ENCODE peak calls at places on chromosomes 3 and 15, in five cellular contexts. One of them, this sample, is unnamed.

GRCh38 chr3:127452321-127452821 is 138.2 kb downstream of the TPRA1 start:
- DNase-seq in SK-N-SH: no peak
- DNase-seq in GM12878: no peak
- DNase-seq in K562: no peak
- DNase-seq in IMR-90: no peak
- DNase-seq in this sample: no peak

GRCh38 chr15:91263632-91264477 is 163.8 kb downstream of the SV2B start:
- DNase-seq in GM12878: no peak
- DNase-seq in K562: no peak
- DNase-seq in SK-N-SH: no peak
- DNase-seq in IMR-90: peak; percentile 17
- DNase-seq in this sample: no peak

GRCh38 chr3:45534580-45535080 is 59.9 kb upstream of the LIMD1 start:
- DNase-seq in SK-N-SH: no peak
- DNase-seq in K562: no peak
- DNase-seq in IMR-90: no peak
- DNase-seq in GM12878: no peak
- DNase-seq in this sample: no peak

GRCh38 chr3:151562901-151563300 is 102.0 kb upstream of the IGSF10 start:
- DNase-seq in SK-N-SH: no peak
- DNase-seq in GM12878: no peak
- DNase-seq in IMR-90: no peak
- DNase-seq in K562: no peak
- DNase-seq in this sample: no peak

GRCh38 chr3:171511450-171511849 is 51.2 kb upstream of the TNIK start:
- DNase-seq in SK-N-SH: no peak
- DNase-seq in GM12878: no peak
- DNase-seq in IMR-90: no peak
- DNase-seq in K562: peak; percentile 59
- DNase-seq in this sample: no peak

GRCh38 chr3:146589899-146590508 is 15.1 kb downstream of the PLSCR5 start:
- DNase-seq in IMR-90: peak; percentile 52
- DNase-seq in SK-N-SH: peak; percentile 12
- DNase-seq in K562: peak; percentile 13
- DNase-seq in GM12878: no peak
- DNase-seq in this sample: peak; percentile 52

GRCh38 chr3:130276203-130276803 is 69.2 kb upstream of the COL6A5 start:
- DNase-seq in SK-N-SH: peak; percentile 65
- DNase-seq in IMR-90: peak; percentile 61
- DNase-seq in GM12878: no peak
- DNase-seq in K562: peak; percentile 56
- DNase-seq in this sample: peak; percentile 24

GRCh38 chr3:138681463-138682215 is 73.1 kb downstream of the FAIM start:
- DNase-seq in SK-N-SH: no peak
- DNase-seq in IMR-90: no peak
- DNase-seq in K562: no peak
- DNase-seq in GM12878: no peak
- DNase-seq in this sample: no peak

GRCh38 chr3:30699927-30700326 is 93.5 kb downstream of the TGFBR2 start:
- DNase-seq in K562: no peak
- DNase-seq in SK-N-SH: no peak
- DNase-seq in IMR-90: no peak
- DNase-seq in GM12878: no peak
- DNase-seq in this sample: no peak

GRCh38 chr3:24498391-24498790 is 3.7 kb upstream of the THRB start:
- DNase-seq in GM12878: no peak
- DNase-seq in K562: no peak
- DNase-seq in SK-N-SH: no peak
- DNase-seq in IMR-90: no peak
- DNase-seq in this sample: no peak

GRCh38 chr3:5133239-5133638 is 11.1 kb downstream of the ARL8B start:
- DNase-seq in IMR-90: no peak
- DNase-seq in K562: no peak
- DNase-seq in GM12878: no peak
- DNase-seq in SK-N-SH: no peak
- DNase-seq in this sample: no peak

GRCh38 chr15:90807074-90807646 is 61.2 kb upstream of the FURIN start:
- DNase-seq in SK-N-SH: no peak
- DNase-seq in GM12878: no peak
- DNase-seq in IMR-90: no peak
- DNase-seq in K562: no peak
- DNase-seq in this sample: no peak

GRCh38 chr3:72380193-72380592 is 468.1 kb downstream of the SHQ1 start:
- DNase-seq in IMR-90: peak; percentile 47
- DNase-seq in K562: no peak
- DNase-seq in SK-N-SH: no peak
- DNase-seq in GM12878: no peak
- DNase-seq in this sample: no peak

GRCh38 chr3:153880493-153880892 is 240.7 kb upstream of the ARHGEF26 start:
- DNase-seq in K562: no peak
- DNase-seq in SK-N-SH: no peak
- DNase-seq in IMR-90: no peak
- DNase-seq in GM12878: no peak
- DNase-seq in this sample: no peak

GRCh38 chr15:92361321-92362090 is 32.2 kb upstream of the ST8SIA2 start:
- DNase-seq in K562: no peak
- DNase-seq in SK-N-SH: peak; percentile 55
- DNase-seq in GM12878: no peak
- DNase-seq in IMR-90: no peak
- DNase-seq in this sample: no peak

DNA sequence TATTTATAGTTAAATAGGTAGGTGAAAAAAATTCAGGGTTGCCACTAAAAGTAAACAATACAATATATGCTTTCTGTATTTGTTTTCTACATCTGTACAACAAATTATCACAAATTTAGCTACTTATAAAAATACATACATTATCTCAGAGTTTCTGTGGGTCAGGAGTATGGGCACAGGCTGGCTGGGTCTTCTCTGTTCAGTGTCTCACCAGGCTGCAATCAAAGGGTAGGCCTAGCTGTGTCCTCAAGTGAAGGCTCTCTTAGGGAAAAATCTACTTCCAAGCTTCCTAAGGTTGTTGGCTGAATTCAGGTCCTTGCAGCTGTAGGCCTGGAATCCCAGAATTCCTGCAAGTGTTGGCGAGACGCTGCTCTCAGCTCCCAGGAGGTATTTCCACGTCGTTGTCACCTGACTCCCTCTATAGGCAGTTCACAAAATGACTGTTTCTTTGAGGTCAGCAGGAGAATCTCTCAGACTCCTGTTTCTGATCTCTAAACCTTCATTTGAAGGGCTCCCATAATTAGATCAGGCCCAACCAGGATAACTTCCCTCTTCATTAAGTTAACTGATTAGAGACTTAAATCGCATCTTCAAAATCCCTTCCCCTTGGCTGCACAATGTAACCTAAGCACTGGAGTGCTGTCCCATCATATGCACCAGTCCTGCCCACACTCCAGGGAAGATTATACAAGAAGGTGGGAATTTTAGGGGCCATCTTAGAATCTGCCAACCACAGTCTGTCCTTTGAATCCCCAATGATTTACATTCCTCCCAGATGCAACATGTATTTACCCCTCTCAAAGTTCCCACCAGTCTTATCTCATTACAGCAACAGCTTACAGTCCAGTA is 296.6 kb downstream of the SUCLG2 start:
- DNase-seq in SK-N-SH: peak; percentile 41
- DNase-seq in IMR-90: peak; percentile 35
- DNase-seq in K562: no peak
- DNase-seq in GM12878: no peak
- DNase-seq in this sample: peak; percentile 68
- TF ChIP-seq MXI1 in SK-N-SH: no peak
- TF ChIP-seq MXI1 in IMR-90: no peak
- TF ChIP-seq MXI1 in K562: no peak
- TF ChIP-seq MXI1 in GM12878: no peak
- TF ChIP-seq MXI1 in this sample: no peak

DNA sequence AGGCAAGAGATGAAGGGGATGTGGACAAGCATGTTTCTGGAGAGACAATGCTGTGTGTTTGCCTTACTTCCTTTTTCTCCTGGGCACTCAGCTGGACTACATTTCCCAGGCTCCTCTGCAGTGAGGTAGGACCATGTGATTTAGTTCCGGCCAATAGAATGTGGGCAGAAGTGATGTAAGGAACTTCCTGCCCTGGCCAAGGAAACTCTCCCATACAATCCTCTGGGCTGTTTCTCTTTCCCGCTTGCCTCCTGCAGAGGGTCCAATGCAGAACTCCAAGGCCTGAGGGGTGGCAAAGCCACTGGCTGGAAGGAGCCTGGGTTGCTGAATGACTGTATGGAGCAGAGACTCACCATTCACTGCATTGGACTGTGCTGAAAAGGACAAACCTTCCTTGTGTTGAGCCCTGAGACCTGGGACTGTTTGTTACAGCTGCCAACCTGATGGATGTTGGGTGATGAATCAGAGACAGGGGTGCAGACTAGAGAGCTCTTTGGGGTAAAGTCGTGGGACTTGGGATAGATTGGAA is 82.7 kb upstream of the SLC6A6 start:
- DNase-seq in IMR-90: peak; percentile 77
- DNase-seq in SK-N-SH: peak; percentile 61
- DNase-seq in K562: peak; percentile 92
- DNase-seq in GM12878: peak; percentile 72
- DNase-seq in this sample: peak; percentile 80
- H3K27ac ChIP-seq in IMR-90: no peak overlapping the region
- H3K27ac ChIP-seq in SK-N-SH: no peak overlapping the region
- H3K27ac ChIP-seq in K562: peak overlapping the region; percentile 57
- H3K27ac ChIP-seq in GM12878: peak overlapping the region; percentile 49
- H3K27ac ChIP-seq in this sample: peak overlapping the region; percentile 13

GRCh38 chr15:71473751-71474150 is 336.6 kb upstream of the NR2E3 start:
- DNase-seq in K562: no peak
- DNase-seq in IMR-90: no peak
- DNase-seq in GM12878: no peak
- DNase-seq in SK-N-SH: no peak
- DNase-seq in this sample: no peak

GRCh38 chr15:71468715-71469114 is 341.6 kb upstream of the NR2E3 start:
- DNase-seq in IMR-90: no peak
- DNase-seq in SK-N-SH: no peak
- DNase-seq in GM12878: no peak
- DNase-seq in K562: no peak
- DNase-seq in this sample: no peak

GRCh38 chr15:71469393-71469792 is 341.0 kb upstream of the NR2E3 start:
- DNase-seq in K562: no peak
- DNase-seq in IMR-90: peak; percentile 12
- DNase-seq in GM12878: no peak
- DNase-seq in SK-N-SH: no peak
- DNase-seq in this sample: no peak

GRCh38 chr15:71472699-71473098 is 337.7 kb upstream of the NR2E3 start:
- DNase-seq in IMR-90: no peak
- DNase-seq in K562: no peak
- DNase-seq in SK-N-SH: no peak
- DNase-seq in GM12878: no peak
- DNase-seq in this sample: no peak

DNA sequence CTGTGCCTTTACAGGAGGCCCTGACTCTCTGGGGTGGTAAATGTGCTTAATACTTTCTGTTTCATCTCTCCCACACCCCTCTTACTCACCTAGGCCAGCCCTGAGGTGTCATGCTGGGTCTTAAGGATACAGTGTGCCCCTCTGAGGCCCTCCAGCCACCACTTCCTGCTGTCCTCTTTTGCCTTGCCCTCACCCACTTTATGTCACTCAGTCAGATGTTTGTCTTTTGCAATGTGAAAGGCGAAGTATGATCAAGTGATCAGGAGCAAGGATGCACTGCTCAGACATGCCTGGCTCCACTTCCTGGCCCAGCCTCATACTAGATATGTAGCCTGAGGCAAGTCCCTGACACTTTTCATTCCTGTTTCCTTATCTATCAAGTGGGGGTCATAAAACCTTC is 339.0 kb upstream of the NR2E3 start:
- DNase-seq in IMR-90: peak; percentile 6
- DNase-seq in GM12878: no peak
- DNase-seq in K562: no peak
- DNase-seq in SK-N-SH: no peak
- DNase-seq in this sample: no peak
- TF ChIP-seq MXI1 in IMR-90: no peak
- TF ChIP-seq MXI1 in GM12878: no peak
- TF ChIP-seq MXI1 in K562: no peak
- TF ChIP-seq MXI1 in SK-N-SH: no peak
- TF ChIP-seq MXI1 in this sample: no peak

GRCh38 chr3:112794622-112795172 is 52.0 kb downstream of the CD200R1L start:
- DNase-seq in SK-N-SH: no peak
- DNase-seq in GM12878: no peak
- DNase-seq in K562: peak; percentile 10
- DNase-seq in IMR-90: no peak
- DNase-seq in this sample: no peak
- H3K27ac ChIP-seq in SK-N-SH: peak overlapping the region; percentile 43
- H3K27ac ChIP-seq in GM12878: no peak overlapping the region
- H3K27ac ChIP-seq in K562: no peak overlapping the region
- H3K27ac ChIP-seq in IMR-90: no peak overlapping the region
- H3K27ac ChIP-seq in this sample: no peak overlapping the region

DNA sequence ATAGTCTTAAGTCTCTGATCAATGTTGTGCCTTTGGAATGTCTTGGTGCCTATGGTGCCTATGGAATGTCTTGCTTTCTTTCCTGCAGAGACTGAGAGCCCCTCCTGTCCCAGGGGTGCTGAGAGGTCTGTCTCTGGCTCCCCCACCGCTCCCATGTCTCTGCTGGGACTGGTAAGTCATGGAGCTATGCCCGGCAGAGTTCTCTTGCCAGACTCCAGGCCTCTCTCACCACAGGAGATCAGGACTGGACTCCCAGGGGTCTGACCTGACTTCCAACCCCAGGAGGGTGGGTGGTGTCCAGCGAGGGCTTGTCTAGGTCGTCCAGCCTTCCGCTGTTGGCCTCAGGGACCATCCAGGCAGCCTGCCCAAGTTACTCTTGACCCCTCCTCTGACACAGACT is 14.0 kb upstream of the CYP11A1 start:
- DNase-seq in GM12878: no peak
- DNase-seq in K562: no peak
- DNase-seq in SK-N-SH: no peak
- DNase-seq in IMR-90: no peak
- DNase-seq in this sample: no peak
- TF ChIP-seq MXI1 in GM12878: no peak
- TF ChIP-seq MXI1 in K562: no peak
- TF ChIP-seq MXI1 in SK-N-SH: no peak
- TF ChIP-seq MXI1 in IMR-90: no peak
- TF ChIP-seq MXI1 in this sample: no peak

GRCh38 chr15:78959360-78959759 is 14.5 kb upstream of the CTSH start:
- DNase-seq in GM12878: no peak
- DNase-seq in SK-N-SH: no peak
- DNase-seq in K562: no peak
- DNase-seq in IMR-90: no peak
- DNase-seq in this sample: no peak
- H3K27ac ChIP-seq in GM12878: no peak overlapping the region
- H3K27ac ChIP-seq in SK-N-SH: no peak overlapping the region
- H3K27ac ChIP-seq in K562: no peak overlapping the region
- H3K27ac ChIP-seq in IMR-90: no peak overlapping the region
- H3K27ac ChIP-seq in this sample: no peak overlapping the region

DNA sequence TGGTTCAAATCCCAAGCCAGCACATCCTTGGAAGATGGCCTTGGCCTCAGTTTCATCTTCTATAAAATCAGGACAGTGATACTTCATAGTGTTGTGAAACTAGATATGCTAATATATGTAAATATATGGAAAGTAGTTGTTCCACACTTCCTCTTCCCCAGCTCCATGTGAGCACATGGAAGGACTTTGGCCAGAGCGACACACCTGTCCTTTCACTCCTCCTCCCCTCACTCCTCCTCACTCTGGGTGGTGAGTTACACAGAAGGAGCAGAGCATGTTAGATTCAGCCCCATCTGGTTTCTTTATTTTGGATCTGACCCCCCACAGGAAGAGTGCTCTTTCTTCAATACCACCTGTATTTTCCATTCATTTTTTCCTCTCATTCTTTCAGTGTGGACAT is 65.2 kb downstream of the MTHFS start:
- DNase-seq in K562: no peak
- DNase-seq in GM12878: no peak
- DNase-seq in IMR-90: no peak
- DNase-seq in SK-N-SH: no peak
- DNase-seq in this sample: no peak
- TF ChIP-seq MXI1 in K562: no peak
- TF ChIP-seq MXI1 in GM12878: no peak
- TF ChIP-seq MXI1 in IMR-90: no peak
- TF ChIP-seq MXI1 in SK-N-SH: no peak
- TF ChIP-seq MXI1 in this sample: no peak

This sample was measured in HepG2.